ENCODE peak calls at places on chromosomes 16 and 17, in four cellular contexts. E, M, Z and F are unnamed samples.

GRCh38 chr17:34741967-34742366 is 162.6 kb downstream of the TMEM132E start:
- DNase-seq in Z (no peak), E (no peak), M (no peak), F (no peak)

GRCh38 chr17:52049051-52049450 is 109.5 kb downstream of the CA10 start:
- DNase-seq in Z (no peak), M (no peak), E (no peak), F (no peak)

GRCh38 chr17:7034955-7035590 is 742 bp upstream of the SLC16A13 start:
- DNase-seq in E (no peak), M (no peak), Z (no peak), F (no peak)

GRCh38 chr16:14071576-14072271 is 605 bp downstream of the MRTFB start:
- DNase-seq in M (peak), E (peak), Z (no peak), F (no peak)

GRCh38 chr17:68766640-68767039 is 165.5 kb upstream of the FAM20A start:
- DNase-seq in M (no peak), E (no peak), Z (no peak), F (no peak)

GRCh38 chr17:72515291-72516065 is 394.7 kb downstream of the SOX9 start:
- DNase-seq in E (no peak), M (no peak), Z (no peak), F (peak)

GRCh38 chr17:62597920-62598319 is 29.6 kb upstream of the MRC2 start:
- DNase-seq in Z (no peak), M (no peak), E (no peak), F (no peak)

GRCh38 chr17:15384142-15384803 is 42.9 kb upstream of the TEKT3 start:
- DNase-seq in M (no peak), Z (no peak), E (no peak), F (no peak)

GRCh38 chr16:31471875-31472558 is at the start of gene TGFB1I1:
- DNase-seq in E (peak), Z (no peak), M (no peak), F (peak)

GRCh38 chr16:66898207-66898606 is 17.9 kb downstream of the PDP2 start:
- DNase-seq in Z (no peak), M (no peak), E (no peak), F (no peak)

GRCh38 chr17:44438634-44439033 is 49.2 kb upstream of the ITGA2B start:
- DNase-seq in Z (no peak), E (no peak), M (no peak), F (peak)

GRCh38 chr17:60147553-60148241 is 2.1 kb upstream of the CA4 start:
- DNase-seq in Z (no peak), E (no peak), M (no peak), F (no peak)

GRCh38 chr16:27972500-27972899 is 91.0 kb downstream of the GSG1L start:
- DNase-seq in M (peak), Z (peak), E (peak), F (peak)

GRCh38 chr16:86292942-86293341 is 217.4 kb upstream of the FOXF1 start:
- DNase-seq in E (no peak), M (no peak), Z (no peak), F (no peak)

GRCh38 chr17:9432121-9432866 is 143.3 kb downstream of the STX8 start:
- DNase-seq in M (no peak), Z (no peak), E (no peak), F (no peak)

GRCh38 chr17:44095647-44096496 is 25.3 kb downstream of the G6PC3 start:
- DNase-seq in E (peak), Z (peak), M (peak), F (peak)

GRCh38 chr17:83115832-83116231 is 36.4 kb downstream of the METRNL start:
- DNase-seq in Z (no peak), E (no peak), M (no peak), F (no peak)

GRCh38 chr16:3065742-3066439 is 451 bp downstream of the IL32 start:
- DNase-seq in E (no peak), M (no peak), Z (no peak), F (no peak)

GRCh38 chr17:36463916-36464764 is 22.3 kb upstream of the ZNHIT3 start:
- DNase-seq in M (peak), E (peak), Z (peak), F (no peak)

GRCh38 chr16:86099326-86099725 is 200.4 kb downstream of the IRF8 start:
- DNase-seq in M (no peak), E (no peak), Z (no peak), F (no peak)

GRCh38 chr16:78317871-78318270 is 218.4 kb downstream of the WWOX start:
- DNase-seq in M (no peak), Z (no peak), E (no peak), F (no peak)

GRCh38 chr17:38852771-38853291 is 690 bp downstream of the RPL23 start:
- DNase-seq in E (no peak), Z (peak), M (no peak), F (no peak)

GRCh38 chr17:35312790-35313711 is 60.4 kb downstream of the SLFN11 start:
- DNase-seq in Z (peak), M (peak), E (peak), F (peak)

GRCh38 chr17:43020789-43021738 is 1.1 kb downstream of the VAT1 start:
- DNase-seq in Z (peak), M (peak), E (peak), F (peak)

GRCh38 chr16:69927056-69927757 is 23.9 kb upstream of the CLEC18A start:
- DNase-seq in Z (no peak), M (peak), E (no peak), F (no peak)

GRCh38 chr16:83887564-83887963 is 11.4 kb upstream of the MLYCD start:
- DNase-seq in E (no peak), Z (no peak), M (no peak), F (no peak)

GRCh38 chr17:47945080-47945479 is 3.7 kb downstream of the PNPO start:
- DNase-seq in Z (no peak), E (no peak), M (no peak), F (no peak)

GRCh38 chr16:73214825-73215481 is 167.0 kb upstream of the ZFHX3 start:
- DNase-seq in Z (no peak), M (no peak), E (no peak), F (no peak)

GRCh38 chr17:71232801-71233559 is 887.8 kb upstream of the SOX9 start:
- DNase-seq in M (no peak), Z (no peak), E (no peak), F (no peak)

GRCh38 chr17:55238197-55238930 is 26.4 kb upstream of the HLF start:
- DNase-seq in E (peak), M (peak), Z (peak), F (peak)

GRCh38 chr17:76556759-76557367 is 17.0 kb downstream of the PRCD start:
- DNase-seq in Z (no peak), M (peak), E (no peak), F (no peak)

GRCh38 chr16:61195006-61195405 is 841.2 kb downstream of the CDH8 start:
- DNase-seq in M (no peak), E (no peak), Z (no peak), F (no peak)

GRCh38 chr16:88702364-88703210 is 3.6 kb downstream of the RNF166 start:
- DNase-seq in E (no peak), Z (no peak), M (no peak), F (no peak)

GRCh38 chr16:11403534-11403795 is 58.2 kb downstream of the RMI2 start:
- DNase-seq in M (no peak), E (no peak), Z (no peak), F (no peak)

GRCh38 chr17:74863420-74864296 is 4.0 kb upstream of the GRIN2C start:
- DNase-seq in E (no peak), Z (no peak), M (no peak), F (no peak)

GRCh38 chr16:89422905-89423630 is 67.3 kb downstream of the ANKRD11 start:
- DNase-seq in E (no peak), Z (no peak), M (peak), F (no peak)

GRCh38 chr16:2466667-2467300 is 4.3 kb upstream of the NTN3 start:
- DNase-seq in M (no peak), E (no peak), Z (no peak), F (no peak)

DNA sequence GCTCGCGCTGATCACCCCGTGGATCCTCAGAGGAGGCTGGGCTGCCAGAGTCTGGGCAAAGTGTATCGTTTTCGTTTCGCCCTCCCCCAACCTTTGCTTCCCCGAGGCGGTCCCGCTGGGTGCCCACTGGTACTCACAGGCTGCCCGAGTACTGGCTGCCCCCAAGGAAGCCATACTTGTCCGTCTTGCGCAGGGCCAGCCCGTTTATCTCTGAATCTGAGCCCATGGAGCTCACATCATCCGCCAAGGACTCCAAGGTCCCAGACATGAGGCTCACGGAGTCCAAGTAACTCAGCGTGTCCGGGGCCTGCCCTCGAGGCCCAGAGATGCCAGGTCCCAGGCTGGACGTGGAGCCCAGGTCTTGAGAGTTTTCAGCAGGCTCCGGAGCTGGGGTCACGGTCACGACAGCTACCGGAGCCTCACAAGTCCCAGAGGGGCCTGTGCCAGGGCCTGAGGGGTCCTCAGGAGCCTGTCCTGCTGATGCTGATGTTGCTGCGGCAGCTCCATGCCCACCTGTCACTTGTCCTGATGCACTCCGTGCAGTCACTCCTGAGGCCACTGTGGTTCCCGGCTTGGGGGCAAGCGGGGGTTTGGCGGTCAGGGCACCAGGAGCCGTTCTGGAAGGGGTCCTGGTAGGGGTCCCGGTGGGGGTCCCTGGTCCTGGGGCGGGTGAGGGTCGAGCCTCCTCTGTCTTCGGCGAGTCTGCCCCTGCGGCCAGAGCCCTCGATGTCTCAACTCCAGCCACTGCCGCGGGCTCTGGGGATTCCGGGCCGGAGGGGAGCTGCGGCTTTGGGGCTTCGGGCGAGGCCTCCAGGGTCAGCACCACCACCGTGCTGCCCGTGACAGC is 980 bp downstream of the TBC1D10B start:
- DNase-seq in E (no peak), M (no peak), Z (no peak), F (no peak)
- TF ChIP-seq RFX5 in E (no peak), M (no peak), Z (no peak), F (no peak)

DNA sequence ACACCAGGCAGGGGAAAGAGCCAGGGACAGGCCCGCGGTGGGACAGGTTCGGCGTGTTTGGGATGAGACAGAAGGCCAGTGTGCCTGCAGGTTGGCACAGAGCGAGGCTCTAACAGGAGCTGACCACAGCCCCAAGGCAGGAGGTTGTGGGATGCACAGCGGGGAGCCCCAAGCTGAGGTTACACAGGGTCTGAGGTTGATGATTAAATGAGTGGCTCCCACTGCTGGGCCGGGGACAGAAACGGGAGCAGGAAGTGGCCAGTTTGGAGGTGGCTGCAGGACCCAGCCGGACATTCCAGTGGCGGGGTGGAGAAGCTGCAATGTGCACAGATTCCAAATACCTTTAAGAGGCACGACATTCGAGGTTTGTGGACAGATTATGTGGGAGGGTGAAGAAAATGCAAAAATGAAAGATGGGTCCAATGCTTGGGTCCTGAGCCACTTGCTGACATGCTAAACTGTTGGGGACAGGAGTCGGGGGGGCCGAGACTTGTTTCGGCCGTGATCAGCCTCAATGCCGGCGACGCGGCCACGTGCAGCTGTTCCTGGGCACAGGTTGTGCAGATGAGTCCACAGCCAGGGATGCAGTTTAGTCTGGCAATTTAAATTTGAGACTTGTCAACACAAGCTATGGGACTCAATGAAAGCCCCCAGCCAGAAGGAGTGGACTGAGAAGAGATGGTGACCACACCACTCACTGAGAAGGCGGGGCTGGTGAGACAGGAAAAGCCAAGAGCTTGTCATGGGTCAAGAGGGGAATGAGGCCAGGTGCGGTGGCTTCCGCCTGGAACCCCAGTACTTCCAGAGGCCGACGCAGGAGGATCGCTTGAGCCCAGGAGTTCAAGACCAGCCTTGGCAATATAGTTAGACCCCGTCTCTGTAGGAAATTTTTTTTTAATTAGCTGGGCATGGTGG is 8.7 kb downstream of the ENPP7 start:
- DNase-seq in M (peak), E (no peak), Z (no peak), F (no peak)
- TF ChIP-seq RFX5 in M (no peak), E (no peak), Z (no peak), F (no peak)

GRCh38 chr17:50362661-50363060 is 10.3 kb downstream of the MRPL27 start:
- DNase-seq in E (no peak), Z (no peak), M (no peak), F (no peak)

GRCh38 chr17:50361561-50362480 is 11.2 kb downstream of the MRPL27 start:
- DNase-seq in M (peak), Z (peak), E (peak), F (peak)

GRCh38 chr17:50364715-50365114 is 8.3 kb downstream of the MRPL27 start:
- DNase-seq in M (no peak), E (no peak), Z (no peak), F (no peak)

GRCh38 chr17:50364061-50364458 is 8.9 kb downstream of the MRPL27 start:
- DNase-seq in M (no peak), E (no peak), Z (no peak), F (no peak)

GRCh38 chr17:50363217-50364060 is 9.5 kb downstream of the MRPL27 start:
- DNase-seq in Z (peak), M (peak), E (no peak), F (peak)
- TF ChIP-seq RFX5 in Z (no peak), M (no peak), E (no peak), F (peak)

GRCh38 chr17:64373722-64374121 is 16.9 kb downstream of the PECAM1 start:
- DNase-seq in M (no peak), Z (no peak), E (no peak), F (no peak)

GRCh38 chr17:64368277-64368676 is 22.4 kb downstream of the PECAM1 start:
- DNase-seq in E (no peak), Z (no peak), M (no peak), F (no peak)

GRCh38 chr17:64369007-64369893 is 21.4 kb downstream of the PECAM1 start:
- DNase-seq in M (peak), Z (peak), E (no peak), F (no peak)
- TF ChIP-seq RFX5 in M (no peak), Z (no peak), E (no peak), F (no peak)

DNA sequence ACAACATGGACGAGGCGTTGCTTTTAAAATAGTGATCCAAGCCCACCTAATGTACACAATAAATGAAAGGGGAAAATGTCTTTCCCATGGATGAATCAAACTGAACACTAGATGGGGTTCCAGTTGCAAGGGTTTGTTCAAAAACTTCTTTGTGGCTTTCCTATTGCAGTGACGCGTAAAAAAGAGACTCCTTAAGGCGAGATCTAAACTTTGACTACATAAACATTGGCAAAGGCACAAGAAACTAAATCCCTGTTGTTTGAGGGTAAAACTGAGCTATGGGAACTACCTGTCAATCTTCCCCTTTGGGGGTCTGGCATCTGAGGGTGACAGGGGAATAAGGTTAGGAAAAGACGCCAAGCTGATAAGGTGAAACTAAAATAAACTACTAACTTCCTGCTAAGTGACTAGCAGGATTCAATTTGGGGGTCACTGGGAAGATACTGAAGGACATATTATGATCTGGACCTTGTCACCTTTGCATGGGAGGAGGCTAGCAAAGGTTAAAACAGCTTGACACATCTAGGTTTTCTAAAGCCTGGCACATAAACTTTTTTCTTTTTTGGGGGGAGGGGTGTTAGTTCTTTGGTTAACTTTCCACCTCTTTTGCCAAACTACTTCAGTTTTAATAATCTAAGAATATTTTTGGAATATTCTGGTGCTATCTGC is 4.7 kb downstream of the SALL1 start:
- DNase-seq in Z (no peak), M (no peak), E (no peak), F (peak)
- TF ChIP-seq RFX5 in Z (no peak), M (no peak), E (no peak), F (no peak)

GRCh38 chr16:58021661-58022551 is 3.6 kb upstream of the MMP15 start:
- DNase-seq in M (no peak), E (no peak), Z (no peak), F (peak)
- TF ChIP-seq RFX5 in M (no peak), E (no peak), Z (no peak), F (no peak)

DNA sequence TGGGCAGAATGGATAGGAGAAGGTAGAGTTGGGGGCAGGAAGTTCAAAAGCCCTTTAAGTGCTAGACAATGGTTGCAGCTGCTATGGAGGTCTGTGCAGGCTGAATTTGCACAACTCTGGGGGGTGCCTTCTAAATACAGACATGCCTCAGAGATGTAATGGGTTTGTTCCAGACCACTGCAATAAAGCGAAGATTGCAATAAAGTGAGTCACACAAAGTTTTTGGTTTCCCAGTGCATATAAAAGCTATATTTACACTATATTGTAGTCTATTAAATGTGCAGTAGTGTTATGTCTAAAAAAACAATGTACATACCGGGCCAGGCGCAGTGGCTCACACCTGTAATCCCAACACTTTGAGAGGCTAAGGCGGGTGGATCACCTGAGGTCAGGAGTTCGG is 60.5 kb upstream of the MYOCD start:
- DNase-seq in Z (no peak), E (no peak), M (no peak), F (no peak)
- TF ChIP-seq RFX5 in Z (no peak), E (no peak), M (no peak), F (no peak)

GRCh38 chr16:74936902-74937560 is 47.9 kb downstream of the WDR59 start:
- DNase-seq in M (no peak), E (no peak), Z (no peak), F (no peak)

GRCh38 chr16:74926832-74927231 is 58.1 kb downstream of the WDR59 start:
- DNase-seq in E (no peak), M (no peak), Z (no peak), F (no peak)

GRCh38 chr16:74929636-74930035 is 55.3 kb downstream of the WDR59 start:
- DNase-seq in E (no peak), M (no peak), Z (no peak), F (no peak)

GRCh38 chr16:74931445-74931844 is 53.5 kb downstream of the WDR59 start:
- DNase-seq in M (no peak), Z (no peak), E (no peak), F (no peak)
- TF ChIP-seq RFX5 in M (no peak), Z (no peak), E (no peak), F (no peak)